ENCODE peak calls at places on chromosome 3, in eight cellular contexts. E is A549, Y is BJ, Q is nephron progenitor cell, M is PC-3, P is fibroblast of the aortic adventitia, X is K562, I is neural crest cell. B is an unnamed sample.

GRCh38 chr3:78143000-78143399 is 1103.1 kb downstream of the ROBO2 start:
- DNase-seq in E (no peak), Y (peak; percentile 7), Q (no peak), M (peak; percentile 80), P (no peak), X (no peak), I (no peak), B (no peak)

GRCh38 chr3:70808881-70809280 is 496.4 kb upstream of the MDFIC2 start:
- DNase-seq in E (no peak), Y (no peak), Q (no peak), M (no peak), P (no peak), X (no peak), I (no peak), B (no peak)

GRCh38 chr3:107241217-107241616 is 136.0 kb upstream of the CCDC54 start:
- DNase-seq in E (peak; percentile 49), Y (no peak), Q (peak; percentile 19), M (peak; percentile 74), P (no peak), X (peak; percentile 33), I (no peak), B (no peak)

GRCh38 chr3:89326997-89327396 is 219.6 kb downstream of the EPHA3 start:
- DNase-seq in E (no peak), Y (no peak), Q (no peak), M (no peak), P (no peak), X (no peak), I (no peak), B (no peak)

GRCh38 chr3:130609580-130609979 is 92.6 kb downstream of the COL6A6 start:
- DNase-seq in E (no peak), Y (no peak), Q (no peak), M (no peak), P (peak; percentile 88), X (no peak), I (no peak), B (no peak)

GRCh38 chr3:78990164-78990563 is 777.6 kb downstream of the ROBO1 start:
- DNase-seq in E (no peak), Y (no peak), Q (no peak), M (no peak), P (no peak), X (no peak), I (no peak), B (no peak)

GRCh38 chr3:130310109-130310508 is 35.4 kb upstream of the COL6A5 start:
- DNase-seq in E (no peak), Y (no peak), Q (no peak), M (no peak), P (no peak), X (no peak), I (no peak), B (no peak)

GRCh38 chr3:12753275-12754028 is 5.6 kb downstream of the TMEM40 start:
- DNase-seq in E (no peak), Y (no peak), Q (no peak), M (peak; percentile 97), P (no peak), X (no peak), I (no peak), B (no peak)

DNA sequence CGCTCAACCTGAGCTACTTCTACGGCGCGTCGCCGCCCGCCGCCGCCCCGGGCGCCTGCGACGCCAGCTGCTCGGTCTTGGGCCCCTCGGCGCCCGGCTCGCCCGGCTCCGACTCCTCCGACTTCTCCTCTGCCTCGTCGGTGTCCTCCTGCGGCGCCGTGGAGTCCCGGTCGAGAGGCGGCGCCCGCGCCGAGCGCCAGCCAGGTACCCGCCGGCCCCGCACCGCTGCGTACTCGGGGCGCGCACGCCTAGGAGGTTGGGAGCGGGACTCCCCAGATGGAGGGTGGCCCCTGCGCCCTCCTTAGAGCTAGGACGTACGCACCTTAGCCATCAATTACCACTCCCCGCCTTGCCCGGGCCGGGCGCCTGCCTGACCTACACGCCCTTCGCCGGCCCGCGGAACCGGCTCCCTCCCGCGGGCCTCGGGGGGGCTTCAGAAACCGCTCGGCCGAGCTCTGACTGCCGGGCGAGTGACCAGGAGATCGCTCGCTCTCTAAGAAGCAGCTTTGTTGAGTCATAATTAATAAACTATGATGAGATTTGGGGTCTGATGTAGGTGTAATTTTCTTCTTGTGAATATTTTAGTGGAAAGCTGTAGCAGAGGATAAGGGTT is 506 bp downstream of the NFKBIZ start:
- DNase-seq in E (no peak), Y (no peak), Q (peak; percentile 63), M (peak; percentile 39), P (no peak), X (peak; percentile 55), I (no peak), B (peak; percentile 87)
- TF ChIP-seq CTCF in E (peak; percentile 26), Y (no peak), Q (no peak), M (peak; percentile 24), P (no peak), X (no peak), I (peak; percentile 30), B (peak; percentile 35)

DNA sequence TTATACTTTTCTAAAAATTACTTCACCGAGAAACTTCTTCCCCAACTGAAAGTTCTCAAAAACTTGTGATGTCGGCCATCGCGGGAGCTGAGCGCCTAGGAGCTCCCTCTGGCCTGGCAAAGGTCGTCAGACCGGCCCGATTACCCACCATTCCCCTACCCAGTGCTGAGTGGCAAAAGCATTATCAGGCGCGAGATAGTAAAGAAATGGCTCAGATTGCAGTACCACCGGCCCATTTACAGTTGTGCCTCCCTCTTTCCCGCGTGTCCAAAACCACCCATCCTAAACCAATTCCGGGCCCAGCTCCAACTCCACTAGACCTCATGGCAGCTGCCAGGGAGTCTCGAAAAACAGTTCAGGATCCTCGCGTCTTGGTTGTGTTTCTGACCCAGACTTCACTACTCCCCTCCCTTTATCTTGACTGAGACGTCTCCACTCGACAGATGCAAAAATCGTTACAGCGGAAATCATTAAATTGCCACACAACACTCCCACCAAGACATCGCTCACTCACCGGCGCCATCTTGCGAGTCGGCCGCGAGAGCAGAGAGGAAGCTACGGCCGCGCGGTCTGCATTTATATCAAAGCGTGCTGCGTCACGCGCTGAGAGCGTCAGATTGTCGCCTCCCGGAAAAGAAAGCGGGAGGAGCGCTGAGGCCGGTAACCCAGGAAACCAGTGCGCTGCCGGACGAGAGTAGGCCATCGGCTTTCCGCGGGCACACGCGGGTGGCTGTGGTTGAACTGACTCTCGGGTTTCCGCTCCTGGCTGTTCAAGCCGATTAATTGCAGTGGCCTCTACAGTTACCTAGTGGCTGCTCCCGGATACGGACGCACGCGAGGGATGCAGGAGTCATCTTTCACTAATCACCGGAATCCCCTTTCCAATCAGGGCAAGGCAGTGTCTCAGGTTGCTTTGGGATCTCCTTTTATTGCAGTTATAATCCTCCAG is at the start of gene RPL22L1:
- DNase-seq in E (peak; percentile 72), Y (peak; percentile 76), Q (peak; percentile 88), M (peak; percentile 98), P (peak; percentile 95), X (peak; percentile 99), I (peak; percentile 86), B (peak; percentile 96)
- TF ChIP-seq CTCF in E (no peak), Y (peak; percentile 38), Q (no peak), M (no peak), P (peak; percentile 0), X (peak; percentile 26), I (peak; percentile 18), B (no peak)

DNA sequence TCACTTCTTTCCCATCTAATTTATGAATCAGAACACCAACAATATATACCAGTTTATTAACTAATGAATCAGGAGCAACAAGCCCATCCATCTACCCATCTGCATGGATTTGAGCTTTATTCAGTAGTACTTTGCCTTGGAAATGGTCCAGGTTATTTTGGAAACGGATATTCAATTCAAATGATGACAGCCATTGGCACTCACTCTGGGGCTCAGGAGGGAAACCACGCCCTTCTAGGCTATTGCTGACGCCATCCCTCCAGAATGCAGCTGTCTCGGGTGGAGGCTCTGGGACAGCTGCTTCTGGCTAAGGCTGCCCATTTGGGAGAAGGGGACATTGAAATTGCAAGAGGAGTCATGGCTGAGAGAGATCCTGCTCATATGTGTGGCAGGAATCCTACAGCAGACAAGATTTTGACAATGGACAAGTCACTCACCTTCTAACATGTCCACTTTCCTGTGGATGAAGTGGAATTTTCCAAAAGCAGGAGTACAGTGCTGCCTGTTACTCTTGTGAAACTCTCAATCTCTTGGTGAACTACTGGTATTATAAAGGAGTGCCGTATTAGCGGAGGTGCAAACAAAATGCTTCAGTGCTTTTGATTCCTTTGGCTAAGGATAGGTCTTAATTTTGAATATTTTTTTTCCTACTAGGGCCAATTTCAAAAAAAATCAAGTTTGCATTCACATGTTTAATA is 29.3 kb upstream of the TRAK1 start:
- DNase-seq in E (peak; percentile 76), Y (peak; percentile 81), Q (no peak), M (peak; percentile 98), P (peak; percentile 99), X (peak; percentile 37), I (no peak), B (peak; percentile 87)
- TF ChIP-seq CTCF in E (no peak), Y (no peak), Q (no peak), M (no peak), P (no peak), X (no peak), I (no peak), B (no peak)

GRCh38 chr3:50529996-50530706 is 26.7 kb upstream of the CACNA2D2 start:
- DNase-seq in E (no peak), Y (no peak), Q (peak; percentile 49), M (no peak), P (no peak), X (no peak), I (no peak), B (no peak)

GRCh38 chr3:50534721-50535330 is 31.4 kb upstream of the CACNA2D2 start:
- DNase-seq in E (no peak), Y (no peak), Q (no peak), M (peak; percentile 16), P (no peak), X (no peak), I (no peak), B (no peak)

GRCh38 chr3:50531201-50531600 is 27.8 kb upstream of the CACNA2D2 start:
- DNase-seq in E (no peak), Y (no peak), Q (no peak), M (no peak), P (no peak), X (no peak), I (no peak), B (no peak)

GRCh38 chr3:50533346-50533745 is 29.9 kb upstream of the CACNA2D2 start:
- DNase-seq in E (no peak), Y (no peak), Q (no peak), M (no peak), P (no peak), X (no peak), I (no peak), B (no peak)

DNA sequence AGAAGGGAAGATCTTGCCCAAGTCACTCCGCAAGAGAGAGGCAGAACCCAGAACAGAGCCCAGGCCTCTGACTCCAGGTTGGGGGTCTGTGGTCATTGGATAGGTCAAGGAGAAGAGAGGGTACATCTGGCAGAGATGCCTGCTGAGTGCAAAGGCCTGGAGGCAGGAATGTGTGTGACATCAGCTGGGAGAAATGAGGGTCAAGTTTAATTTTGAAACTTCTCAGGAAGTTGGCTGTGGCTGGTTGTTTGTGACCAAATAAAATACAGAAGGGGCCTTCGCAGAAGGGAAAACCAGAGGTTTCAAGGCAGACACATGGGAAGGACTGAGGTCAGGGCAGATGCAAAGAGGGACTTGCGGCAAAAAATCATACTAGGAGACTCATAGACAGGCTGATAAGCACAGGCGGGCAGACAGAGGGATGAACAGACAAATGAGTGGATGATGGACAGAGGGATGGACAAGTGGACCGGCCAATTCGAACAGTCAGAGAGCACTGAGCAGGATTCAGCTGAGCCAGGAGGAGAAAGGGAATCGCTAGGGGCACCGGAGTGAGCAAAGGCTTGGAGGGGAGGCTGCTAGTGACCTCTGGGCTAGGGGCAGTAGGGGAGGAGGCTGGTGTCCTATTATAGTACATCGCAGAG is 28.8 kb upstream of the CACNA2D2 start:
- DNase-seq in E (no peak), Y (peak; percentile 25), Q (no peak), M (no peak), P (no peak), X (no peak), I (no peak), B (no peak)
- TF ChIP-seq CTCF in E (no peak), Y (peak; percentile 54), Q (no peak), M (no peak), P (peak; percentile 10), X (no peak), I (no peak), B (peak; percentile 34)